ENCODE peak calls at places on chromosomes 1 and 21, in ten cellular contexts. One of them, this sample, is unnamed.

GRCh38 chr1:234893725-234894630 is 234.7 kb downstream of the TOMM20 start:
- DNase-seq in brain microvascular endothelial cell: peak; percentile 78
- DNase-seq in BE2C: no peak
- DNase-seq in astrocyte: peak; percentile 80
- DNase-seq in sigmoid colon: no peak
- DNase-seq in ovary: no peak
- DNase-seq in cardiac fibroblast: peak; percentile 87
- DNase-seq in epithelial cell of esophagus: peak; percentile 83
- DNase-seq in fibroblast of lung: peak; percentile 59
- DNase-seq in mucosa of descending colon: no peak
- DNase-seq in this sample: peak; percentile 73

GRCh38 chr1:53381790-53382401 is 54.0 kb upstream of the LRP8 start:
- DNase-seq in brain microvascular endothelial cell: peak; percentile 69
- DNase-seq in BE2C: no peak
- DNase-seq in astrocyte: peak; percentile 78
- DNase-seq in sigmoid colon: peak; percentile 4
- DNase-seq in ovary: no peak
- DNase-seq in cardiac fibroblast: peak; percentile 68
- DNase-seq in epithelial cell of esophagus: peak; percentile 86
- DNase-seq in fibroblast of lung: peak; percentile 33
- DNase-seq in mucosa of descending colon: no peak
- DNase-seq in this sample: peak; percentile 61

GRCh38 chr1:52725903-52726264 is 369 bp upstream of the ZYG11B start:
- DNase-seq in brain microvascular endothelial cell: no peak
- DNase-seq in BE2C: no peak
- DNase-seq in astrocyte: no peak
- DNase-seq in sigmoid colon: no peak
- DNase-seq in ovary: no peak
- DNase-seq in cardiac fibroblast: no peak
- DNase-seq in epithelial cell of esophagus: no peak
- DNase-seq in fibroblast of lung: no peak
- DNase-seq in mucosa of descending colon: no peak
- DNase-seq in this sample: no peak

GRCh38 chr21:43864313-43864805 is 664 bp upstream of the AGPAT3 start:
- DNase-seq in brain microvascular endothelial cell: no peak
- DNase-seq in BE2C: peak; percentile 28
- DNase-seq in astrocyte: no peak
- DNase-seq in sigmoid colon: peak; percentile 70
- DNase-seq in ovary: peak; percentile 56
- DNase-seq in cardiac fibroblast: peak; percentile 9
- DNase-seq in epithelial cell of esophagus: peak; percentile 56
- DNase-seq in fibroblast of lung: peak; percentile 31
- DNase-seq in mucosa of descending colon: peak; percentile 86
- DNase-seq in this sample: no peak

GRCh38 chr1:42739753-42740700 is at the start of gene CLDN19:
- DNase-seq in brain microvascular endothelial cell: no peak
- DNase-seq in BE2C: no peak
- DNase-seq in astrocyte: no peak
- DNase-seq in sigmoid colon: no peak
- DNase-seq in ovary: no peak
- DNase-seq in cardiac fibroblast: no peak
- DNase-seq in epithelial cell of esophagus: no peak
- DNase-seq in fibroblast of lung: no peak
- DNase-seq in mucosa of descending colon: peak; percentile 46
- DNase-seq in this sample: no peak

GRCh38 chr1:210754931-210755670 is 378.8 kb downstream of the KCNH1 start:
- DNase-seq in brain microvascular endothelial cell: no peak
- DNase-seq in BE2C: peak; percentile 49
- DNase-seq in astrocyte: peak; percentile 20
- DNase-seq in sigmoid colon: no peak
- DNase-seq in ovary: no peak
- DNase-seq in cardiac fibroblast: no peak
- DNase-seq in epithelial cell of esophagus: peak; percentile 82
- DNase-seq in fibroblast of lung: no peak
- DNase-seq in mucosa of descending colon: no peak
- DNase-seq in this sample: no peak

GRCh38 chr1:54498383-54499096 is 49.5 kb upstream of the ACOT11 start:
- DNase-seq in brain microvascular endothelial cell: no peak
- DNase-seq in BE2C: no peak
- DNase-seq in astrocyte: no peak
- DNase-seq in sigmoid colon: no peak
- DNase-seq in ovary: no peak
- DNase-seq in cardiac fibroblast: no peak
- DNase-seq in epithelial cell of esophagus: no peak
- DNase-seq in fibroblast of lung: no peak
- DNase-seq in mucosa of descending colon: no peak
- DNase-seq in this sample: peak; percentile 22

GRCh38 chr21:38807987-38808386 is 2.3 kb downstream of the ETS2 start:
- DNase-seq in brain microvascular endothelial cell: no peak
- DNase-seq in BE2C: no peak
- DNase-seq in astrocyte: no peak
- DNase-seq in sigmoid colon: no peak
- DNase-seq in ovary: no peak
- DNase-seq in cardiac fibroblast: no peak
- DNase-seq in epithelial cell of esophagus: no peak
- DNase-seq in fibroblast of lung: peak; percentile 54
- DNase-seq in mucosa of descending colon: no peak
- DNase-seq in this sample: peak; percentile 42

GRCh38 chr1:12666141-12666735 is 22.4 kb downstream of the AADACL4 start:
- DNase-seq in brain microvascular endothelial cell: peak; percentile 55
- DNase-seq in BE2C: no peak
- DNase-seq in astrocyte: no peak
- DNase-seq in sigmoid colon: no peak
- DNase-seq in ovary: no peak
- DNase-seq in cardiac fibroblast: peak; percentile 35
- DNase-seq in epithelial cell of esophagus: no peak
- DNase-seq in fibroblast of lung: no peak
- DNase-seq in mucosa of descending colon: no peak
- DNase-seq in this sample: peak; percentile 41

GRCh38 chr1:162107911-162108310 is 38.4 kb downstream of the NOS1AP start:
- DNase-seq in brain microvascular endothelial cell: no peak
- DNase-seq in BE2C: no peak
- DNase-seq in astrocyte: no peak
- DNase-seq in sigmoid colon: no peak
- DNase-seq in ovary: no peak
- DNase-seq in cardiac fibroblast: peak; percentile 28
- DNase-seq in epithelial cell of esophagus: no peak
- DNase-seq in fibroblast of lung: no peak
- DNase-seq in mucosa of descending colon: no peak
- DNase-seq in this sample: no peak

GRCh38 chr1:162977944-162978568 is 91.1 kb upstream of the RGS4 start:
- DNase-seq in brain microvascular endothelial cell: no peak
- DNase-seq in BE2C: no peak
- DNase-seq in astrocyte: no peak
- DNase-seq in sigmoid colon: no peak
- DNase-seq in ovary: no peak
- DNase-seq in cardiac fibroblast: no peak
- DNase-seq in epithelial cell of esophagus: no peak
- DNase-seq in fibroblast of lung: no peak
- DNase-seq in mucosa of descending colon: no peak
- DNase-seq in this sample: no peak

GRCh38 chr1:230992100-230992774 is 13.3 kb downstream of the ARV1 start:
- DNase-seq in brain microvascular endothelial cell: no peak
- DNase-seq in BE2C: no peak
- DNase-seq in astrocyte: no peak
- DNase-seq in sigmoid colon: no peak
- DNase-seq in ovary: no peak
- DNase-seq in cardiac fibroblast: no peak
- DNase-seq in epithelial cell of esophagus: peak; percentile 80
- DNase-seq in fibroblast of lung: no peak
- DNase-seq in mucosa of descending colon: no peak
- DNase-seq in this sample: no peak

GRCh38 chr1:143667730-143668129 is 304.1 kb downstream of the FAM72C start:
- DNase-seq in brain microvascular endothelial cell: no peak
- DNase-seq in BE2C: no peak
- DNase-seq in astrocyte: no peak
- DNase-seq in sigmoid colon: no peak
- DNase-seq in ovary: no peak
- DNase-seq in cardiac fibroblast: no peak
- DNase-seq in epithelial cell of esophagus: no peak
- DNase-seq in fibroblast of lung: no peak
- DNase-seq in mucosa of descending colon: no peak
- DNase-seq in this sample: no peak

GRCh38 chr1:21896652-21897532 is 40.2 kb downstream of the HSPG2 start:
- DNase-seq in brain microvascular endothelial cell: no peak
- DNase-seq in BE2C: no peak
- DNase-seq in astrocyte: no peak
- DNase-seq in sigmoid colon: peak; percentile 96
- DNase-seq in ovary: no peak
- DNase-seq in cardiac fibroblast: no peak
- DNase-seq in epithelial cell of esophagus: no peak
- DNase-seq in fibroblast of lung: no peak
- DNase-seq in mucosa of descending colon: peak; percentile 84
- DNase-seq in this sample: peak; percentile 28

GRCh38 chr21:16945580-16945979 is 567.3 kb upstream of the CXADR start:
- DNase-seq in brain microvascular endothelial cell: no peak
- DNase-seq in BE2C: no peak
- DNase-seq in astrocyte: peak; percentile 3
- DNase-seq in sigmoid colon: no peak
- DNase-seq in ovary: no peak
- DNase-seq in cardiac fibroblast: no peak
- DNase-seq in epithelial cell of esophagus: peak; percentile 32
- DNase-seq in fibroblast of lung: no peak
- DNase-seq in mucosa of descending colon: no peak
- DNase-seq in this sample: peak; percentile 17

DNA sequence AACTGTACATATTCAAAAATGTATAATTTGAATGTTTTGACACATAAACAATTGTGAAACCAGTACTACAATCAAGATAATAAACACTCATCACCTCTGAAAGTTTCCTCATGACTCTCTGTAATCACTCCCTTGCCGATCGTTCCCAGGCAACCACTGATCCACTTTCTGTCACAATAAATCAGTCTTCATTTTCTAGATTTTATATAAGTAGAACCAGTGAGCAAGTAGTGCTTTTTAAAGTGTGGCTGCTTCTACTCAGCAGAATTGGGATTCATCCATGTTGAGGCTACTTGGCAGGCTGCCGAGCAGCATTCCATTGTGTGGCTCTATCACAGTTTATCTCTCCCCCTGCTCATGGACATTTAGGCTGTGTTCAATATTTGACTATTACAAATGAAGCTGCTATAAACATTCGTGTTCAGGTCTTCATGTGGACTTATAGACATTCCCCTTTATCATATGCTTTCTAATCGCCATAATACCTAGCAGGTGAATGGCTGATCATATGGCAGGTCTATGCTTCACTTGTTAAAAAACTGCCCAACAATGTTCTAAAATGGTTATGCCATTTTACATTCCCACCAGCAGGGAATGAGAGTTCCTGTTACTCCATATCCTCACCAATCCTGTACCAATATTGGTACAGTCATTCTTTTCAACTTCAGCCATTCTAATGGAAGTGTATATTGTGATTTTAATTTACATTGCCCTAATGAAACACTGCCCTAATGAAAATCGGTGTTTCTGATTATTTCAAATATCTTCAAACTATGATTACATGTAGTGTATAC is 20.5 kb downstream of the TEX38 start:
- DNase-seq in brain microvascular endothelial cell: no peak
- DNase-seq in BE2C: no peak
- DNase-seq in astrocyte: peak; percentile 16
- DNase-seq in sigmoid colon: no peak
- DNase-seq in ovary: peak; percentile 42
- DNase-seq in cardiac fibroblast: peak; percentile 22
- DNase-seq in epithelial cell of esophagus: no peak
- DNase-seq in fibroblast of lung: peak; percentile 12
- DNase-seq in mucosa of descending colon: no peak
- DNase-seq in this sample: no peak
- TF ChIP-seq CTCF in brain microvascular endothelial cell: no peak
- TF ChIP-seq CTCF in BE2C: no peak
- TF ChIP-seq CTCF in astrocyte: peak; percentile 31
- TF ChIP-seq CTCF in sigmoid colon: no peak
- TF ChIP-seq CTCF in ovary: no peak
- TF ChIP-seq CTCF in cardiac fibroblast: peak; percentile 12
- TF ChIP-seq CTCF in epithelial cell of esophagus: peak; percentile 3
- TF ChIP-seq CTCF in fibroblast of lung: peak; percentile 19
- TF ChIP-seq CTCF in mucosa of descending colon: no peak
- TF ChIP-seq CTCF in this sample: no peak

GRCh38 chr1:112896783-112897182 is 59.2 kb downstream of the SLC16A1 start:
- DNase-seq in brain microvascular endothelial cell: no peak
- DNase-seq in BE2C: no peak
- DNase-seq in astrocyte: no peak
- DNase-seq in sigmoid colon: no peak
- DNase-seq in ovary: no peak
- DNase-seq in cardiac fibroblast: no peak
- DNase-seq in epithelial cell of esophagus: no peak
- DNase-seq in fibroblast of lung: no peak
- DNase-seq in mucosa of descending colon: no peak
- DNase-seq in this sample: no peak
- H3K4me3 ChIP-seq in brain microvascular endothelial cell: no peak overlapping the region
- H3K4me3 ChIP-seq in BE2C: no peak overlapping the region
- H3K4me3 ChIP-seq in astrocyte: no peak overlapping the region
- H3K4me3 ChIP-seq in sigmoid colon: no peak overlapping the region
- H3K4me3 ChIP-seq in ovary: no peak overlapping the region
- H3K4me3 ChIP-seq in cardiac fibroblast: no peak overlapping the region
- H3K4me3 ChIP-seq in epithelial cell of esophagus: no peak overlapping the region
- H3K4me3 ChIP-seq in fibroblast of lung: no peak overlapping the region
- H3K4me3 ChIP-seq in mucosa of descending colon: no peak overlapping the region
- H3K4me3 ChIP-seq in this sample: no peak overlapping the region

DNA sequence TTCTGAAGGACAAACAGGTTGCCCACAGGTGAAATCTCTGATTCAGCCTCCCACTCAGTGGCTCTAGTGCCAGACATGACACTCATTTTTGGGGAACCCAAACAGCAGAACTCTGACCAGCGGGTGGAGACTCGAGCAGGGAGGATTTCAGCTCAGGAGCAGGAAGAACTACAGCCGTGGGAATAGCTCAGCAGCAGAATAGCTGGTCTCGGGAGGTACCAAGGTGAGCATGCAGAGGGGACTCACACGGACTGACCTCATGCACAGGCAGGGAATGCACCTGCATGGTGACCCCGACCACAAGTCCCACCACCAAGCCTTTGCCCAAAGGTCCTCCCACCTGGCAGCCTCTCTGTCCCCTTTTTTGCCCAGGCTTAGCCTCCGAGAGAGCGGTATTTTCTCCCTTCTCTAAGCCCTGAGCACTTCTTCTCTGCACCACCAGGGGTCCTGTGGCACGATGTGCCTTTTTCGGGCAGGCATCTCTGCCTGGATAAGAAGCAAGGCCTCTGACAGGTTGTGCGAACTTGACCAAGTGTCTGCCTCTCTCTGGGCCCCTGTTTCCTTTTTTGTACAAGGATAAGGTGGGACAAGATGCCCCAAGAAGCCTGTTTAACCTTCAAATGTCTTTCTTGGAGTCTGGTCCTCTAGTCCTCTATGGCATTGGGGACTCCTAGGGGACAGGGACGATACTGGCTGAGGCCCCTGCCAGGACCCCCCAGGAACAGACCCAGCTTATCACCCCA is 8.8 kb upstream of the FGR start:
- DNase-seq in brain microvascular endothelial cell: peak; percentile 30
- DNase-seq in BE2C: peak; percentile 42
- DNase-seq in astrocyte: peak; percentile 12
- DNase-seq in sigmoid colon: no peak
- DNase-seq in ovary: no peak
- DNase-seq in cardiac fibroblast: peak; percentile 72
- DNase-seq in epithelial cell of esophagus: peak; percentile 61
- DNase-seq in fibroblast of lung: peak; percentile 61
- DNase-seq in mucosa of descending colon: peak; percentile 66
- DNase-seq in this sample: peak; percentile 72
- TF ChIP-seq CTCF in brain microvascular endothelial cell: peak; percentile 92
- TF ChIP-seq CTCF in BE2C: peak; percentile 68
- TF ChIP-seq CTCF in astrocyte: peak; percentile 76
- TF ChIP-seq CTCF in sigmoid colon: peak; percentile 28
- TF ChIP-seq CTCF in ovary: peak; percentile 36
- TF ChIP-seq CTCF in cardiac fibroblast: peak; percentile 90
- TF ChIP-seq CTCF in epithelial cell of esophagus: peak; percentile 82
- TF ChIP-seq CTCF in fibroblast of lung: peak; percentile 96
- TF ChIP-seq CTCF in mucosa of descending colon: peak; percentile 80
- TF ChIP-seq CTCF in this sample: peak; percentile 88

GRCh38 chr1:47232187-47232874 is at the start of gene TAL1:
- DNase-seq in brain microvascular endothelial cell: no peak
- DNase-seq in BE2C: no peak
- DNase-seq in astrocyte: no peak
- DNase-seq in sigmoid colon: no peak
- DNase-seq in ovary: no peak
- DNase-seq in cardiac fibroblast: no peak
- DNase-seq in epithelial cell of esophagus: peak; percentile 22
- DNase-seq in fibroblast of lung: no peak
- DNase-seq in mucosa of descending colon: no peak
- DNase-seq in this sample: no peak
- H3K4me3 ChIP-seq in brain microvascular endothelial cell: no peak within 1 kb of the TSS
- H3K4me3 ChIP-seq in BE2C: no peak within 1 kb of the TSS
- H3K4me3 ChIP-seq in astrocyte: no peak within 1 kb of the TSS
- H3K4me3 ChIP-seq in sigmoid colon: peak within 1 kb of the TSS; percentile 36
- H3K4me3 ChIP-seq in ovary: peak within 1 kb of the TSS; percentile 10
- H3K4me3 ChIP-seq in cardiac fibroblast: peak within 1 kb of the TSS; percentile 23
- H3K4me3 ChIP-seq in epithelial cell of esophagus: no peak within 1 kb of the TSS
- H3K4me3 ChIP-seq in fibroblast of lung: peak within 1 kb of the TSS; percentile 20
- H3K4me3 ChIP-seq in mucosa of descending colon: no peak within 1 kb of the TSS
- H3K4me3 ChIP-seq in this sample: peak within 1 kb of the TSS; percentile 17

This sample was measured in choroid plexus epithelial cell.